ENCODE peak calls at places on chromosomes 7 and 10, in six cellular contexts. One of them, this sample, is unnamed.

GRCh38 chr10:8283166-8283905 is 228.8 kb downstream of the GATA3 start:
- DNase-seq in iPS DF 6.9: no peak
- DNase-seq in cardiac muscle cell: no peak
- DNase-seq in NCI-H1417: no peak
- DNase-seq in activated T-cell treated with anti-CD3 and anti-CD28 coated beads for 1 hour: no peak
- DNase-seq in mucosa of descending colon: no peak
- DNase-seq in this sample: no peak

GRCh38 chr10:117217196-117217761 is 20.0 kb downstream of the KCNK18 start:
- DNase-seq in activated T-cell treated with anti-CD3 and anti-CD28 coated beads for 1 hour: no peak
- DNase-seq in mucosa of descending colon: no peak
- DNase-seq in NCI-H1417: no peak
- DNase-seq in iPS DF 6.9: no peak
- DNase-seq in cardiac muscle cell: no peak
- DNase-seq in this sample: peak

GRCh38 chr10:48523820-48524758 is 80.8 kb downstream of the ARHGAP22 start:
- DNase-seq in iPS DF 6.9: no peak
- DNase-seq in NCI-H1417: no peak
- DNase-seq in activated T-cell treated with anti-CD3 and anti-CD28 coated beads for 1 hour: no peak
- DNase-seq in mucosa of descending colon: no peak
- DNase-seq in cardiac muscle cell: peak
- DNase-seq in this sample: no peak

GRCh38 chr10:101244321-101245050 is 15.2 kb upstream of the LBX1 start:
- DNase-seq in cardiac muscle cell: no peak
- DNase-seq in iPS DF 6.9: no peak
- DNase-seq in NCI-H1417: no peak
- DNase-seq in mucosa of descending colon: no peak
- DNase-seq in activated T-cell treated with anti-CD3 and anti-CD28 coated beads for 1 hour: no peak
- DNase-seq in this sample: peak

GRCh38 chr7:106369816-106370215 is 85.0 kb upstream of the NAMPT start:
- DNase-seq in cardiac muscle cell: no peak
- DNase-seq in mucosa of descending colon: no peak
- DNase-seq in iPS DF 6.9: no peak
- DNase-seq in NCI-H1417: no peak
- DNase-seq in activated T-cell treated with anti-CD3 and anti-CD28 coated beads for 1 hour: no peak
- DNase-seq in this sample: no peak

GRCh38 chr7:156122752-156123354 is 310.6 kb upstream of the SHH start:
- DNase-seq in cardiac muscle cell: no peak
- DNase-seq in NCI-H1417: no peak
- DNase-seq in activated T-cell treated with anti-CD3 and anti-CD28 coated beads for 1 hour: no peak
- DNase-seq in iPS DF 6.9: no peak
- DNase-seq in mucosa of descending colon: no peak
- DNase-seq in this sample: no peak

GRCh38 chr7:84697506-84697905 is 489.4 kb downstream of the SEMA3D start:
- DNase-seq in iPS DF 6.9: no peak
- DNase-seq in cardiac muscle cell: no peak
- DNase-seq in mucosa of descending colon: no peak
- DNase-seq in activated T-cell treated with anti-CD3 and anti-CD28 coated beads for 1 hour: no peak
- DNase-seq in NCI-H1417: no peak
- DNase-seq in this sample: no peak

GRCh38 chr10:3080608-3081007 is 13.3 kb downstream of the PFKP start:
- DNase-seq in mucosa of descending colon: no peak
- DNase-seq in NCI-H1417: no peak
- DNase-seq in cardiac muscle cell: no peak
- DNase-seq in iPS DF 6.9: no peak
- DNase-seq in activated T-cell treated with anti-CD3 and anti-CD28 coated beads for 1 hour: no peak
- DNase-seq in this sample: no peak

GRCh38 chr10:84310470-84310869 is 17.9 kb upstream of the CCSER2 start:
- DNase-seq in cardiac muscle cell: no peak
- DNase-seq in mucosa of descending colon: no peak
- DNase-seq in NCI-H1417: no peak
- DNase-seq in activated T-cell treated with anti-CD3 and anti-CD28 coated beads for 1 hour: no peak
- DNase-seq in iPS DF 6.9: no peak
- DNase-seq in this sample: no peak

GRCh38 chr10:127872011-127872741 is 20.6 kb downstream of the CLRN3 start:
- DNase-seq in mucosa of descending colon: no peak
- DNase-seq in NCI-H1417: no peak
- DNase-seq in cardiac muscle cell: no peak
- DNase-seq in activated T-cell treated with anti-CD3 and anti-CD28 coated beads for 1 hour: no peak
- DNase-seq in iPS DF 6.9: no peak
- DNase-seq in this sample: no peak

GRCh38 chr7:153407291-153408046 is 644.7 kb upstream of the DPP6 start:
- DNase-seq in iPS DF 6.9: no peak
- DNase-seq in cardiac muscle cell: no peak
- DNase-seq in NCI-H1417: no peak
- DNase-seq in mucosa of descending colon: no peak
- DNase-seq in activated T-cell treated with anti-CD3 and anti-CD28 coated beads for 1 hour: no peak
- DNase-seq in this sample: no peak